ENCODE peak calls at places on chromosomes 13 and 19, in four cellular contexts. G is AG09309, R is AG04450, Z is pancreas. I is an unnamed sample.

GRCh38 chr13:31413531-31413930 is 213.8 kb downstream of the B3GLCT start:
- DNase-seq in Z (no peak), R (no peak), G (no peak), I (no peak)

GRCh38 chr13:20461481-20461859 is 64.2 kb downstream of the CRYL1 start:
- DNase-seq in R (no peak), G (no peak), Z (no peak), I (peak; percentile 64)

GRCh38 chr13:53784331-53784730 is 755.7 kb downstream of the OLFM4 start:
- DNase-seq in R (no peak), Z (no peak), G (no peak), I (no peak)

GRCh38 chr19:53945441-53945840 is 17.3 kb upstream of the CACNG8 start:
- DNase-seq in R (no peak), G (no peak), Z (no peak), I (no peak)

GRCh38 chr19:11435833-11436313 is 438 bp downstream of the PRKCSH start:
- DNase-seq in G (no peak), R (peak; percentile 7), Z (no peak), I (no peak)

GRCh38 chr19:17325881-17326594 is 8.6 kb downstream of the ANO8 start:
- DNase-seq in R (no peak), Z (no peak), G (no peak), I (no peak)

GRCh38 chr19:9941236-9941635 is 4.9 kb upstream of the OLFM2 start:
- DNase-seq in Z (no peak), R (no peak), G (no peak), I (no peak)

GRCh38 chr19:13029893-13030292 is 34.6 kb downstream of the NFIX start:
- DNase-seq in R (no peak), G (no peak), Z (no peak), I (no peak)

GRCh38 chr13:107407074-107407473 is 808.3 kb downstream of the LIG4 start:
- DNase-seq in R (no peak), Z (no peak), G (no peak), I (no peak)

GRCh38 chr19:48413879-48414623 is 20.6 kb downstream of the GRIN2D start:
- DNase-seq in G (no peak), R (no peak), Z (no peak), I (no peak)

GRCh38 chr13:93355094-93355493 is 128.5 kb downstream of the GPC6 start:
- DNase-seq in Z (no peak), R (no peak), G (no peak), I (no peak)

GRCh38 chr13:61410669-61411297 is 4.9 kb downstream of the PCDH20 start:
- DNase-seq in R (no peak), G (no peak), Z (no peak), I (no peak)

GRCh38 chr19:1045247-1045603 is 5.3 kb downstream of the ABCA7 start:
- DNase-seq in G (no peak), R (no peak), Z (no peak), I (no peak)

GRCh38 chr13:110869231-110869804 is 45.6 kb downstream of the ANKRD10 start:
- DNase-seq in Z (no peak), G (no peak), R (no peak), I (no peak)

GRCh38 chr19:49806613-49806946 is 6.5 kb downstream of the FUZ start:
- DNase-seq in Z (no peak), G (no peak), R (no peak), I (no peak)

GRCh38 chr13:110396913-110397379 is 89.9 kb downstream of the COL4A2 start:
- DNase-seq in Z (peak; percentile 44), G (peak; percentile 100), R (peak; percentile 100), I (peak; percentile 96)

GRCh38 chr13:112588490-112589297 is 741 bp upstream of the TUBGCP3 start:
- DNase-seq in R (no peak), Z (no peak), G (no peak), I (no peak)

GRCh38 chr13:96958286-96958891 is 35.9 kb downstream of the OXGR1 start:
- DNase-seq in R (no peak), Z (no peak), G (no peak), I (peak; percentile 9)

GRCh38 chr13:100848304-100848703 is 173.7 kb upstream of the TMTC4 start:
- DNase-seq in R (no peak), G (no peak), Z (no peak), I (no peak)

GRCh38 chr19:36257512-36257876 is 42.6 kb downstream of the ZNF146 start:
- DNase-seq in R (no peak), G (no peak), Z (no peak), I (no peak)

GRCh38 chr19:50869479-50869878 is 3.8 kb upstream of the KLK2 start:
- DNase-seq in R (no peak), Z (no peak), G (no peak), I (no peak)

GRCh38 chr19:53868091-53868891 is 608 bp downstream of the MYADM start:
- DNase-seq in R (no peak), G (no peak), Z (peak; percentile 61), I (no peak)

GRCh38 chr19:35410487-35410886 is 37.6 kb upstream of the FFAR2 start:
- DNase-seq in G (no peak), R (no peak), Z (no peak), I (no peak)

GRCh38 chr13:110431851-110432294 is 124.8 kb downstream of the COL4A2 start:
- DNase-seq in R (no peak), G (no peak), Z (no peak), I (no peak)

GRCh38 chr13:109914111-109914510 is 127.7 kb upstream of the IRS2 start:
- DNase-seq in G (no peak), Z (no peak), R (no peak), I (no peak)

GRCh38 chr19:13055213-13056051 is 47.2 kb downstream of the LYL1 start:
- DNase-seq in R (peak; percentile 79), G (peak; percentile 87), Z (no peak), I (no peak)

GRCh38 chr13:37954191-37954590 is 84.6 kb upstream of the TRPC4 start:
- DNase-seq in R (no peak), G (no peak), Z (no peak), I (no peak)

GRCh38 chr19:378706-379105 is 30.2 kb downstream of the C2CD4C start:
- DNase-seq in Z (no peak), G (no peak), R (no peak), I (no peak)

GRCh38 chr13:93173656-93174055 is 53.0 kb upstream of the GPC6 start:
- DNase-seq in G (no peak), Z (no peak), R (no peak), I (no peak)

GRCh38 chr19:18896421-18896841 is 473 bp upstream of the CERS1 start:
- DNase-seq in Z (no peak), G (no peak), R (no peak), I (no peak)

GRCh38 chr19:46469541-46470185 is 1.7 kb downstream of the PNMA8A start:
- DNase-seq in R (no peak), Z (no peak), G (no peak), I (no peak)

GRCh38 chr19:16726916-16727315 is 7.3 kb downstream of the NWD1 start:
- DNase-seq in Z (no peak), R (no peak), G (no peak), I (no peak)

GRCh38 chr13:42740753-42741152 is 40.6 kb upstream of the FAM216B start:
- DNase-seq in G (no peak), Z (peak; percentile 54), R (no peak), I (peak; percentile 7)

GRCh38 chr19:49700563-49700962 is 9.6 kb downstream of the CPT1C start:
- DNase-seq in G (no peak), Z (no peak), R (no peak), I (no peak)

GRCh38 chr19:44356383-44357111 is at the start of gene ZNF112:
- DNase-seq in Z (peak; percentile 95), G (peak; percentile 63), R (peak; percentile 69), I (peak; percentile 78)

GRCh38 chr19:42233638-42234292 is 8.6 kb downstream of the GSK3A start:
- DNase-seq in G (no peak), R (no peak), Z (no peak), I (no peak)

GRCh38 chr13:30153871-30154426 is 153.4 kb downstream of the KATNAL1 start:
- DNase-seq in G (no peak), R (no peak), Z (no peak), I (no peak)

GRCh38 chr19:29404951-29405727 is 120.7 kb upstream of the VSTM2B start:
- DNase-seq in Z (no peak), R (no peak), G (no peak), I (no peak)
- TF ChIP-seq CTCF in Z (no peak), R (no peak), G (no peak), I (no peak)

GRCh38 chr13:50082426-50083283 is 67.4 kb downstream of the KCNRG start:
- DNase-seq in G (peak; percentile 18), Z (peak; percentile 86), R (no peak), I (peak; percentile 77)

GRCh38 chr13:50080856-50081105 is 65.5 kb downstream of the KCNRG start:
- DNase-seq in Z (no peak), G (no peak), R (no peak), I (no peak)

GRCh38 chr13:50081899-50082425 is 66.7 kb downstream of the KCNRG start:
- DNase-seq in Z (peak; percentile 98), G (peak; percentile 95), R (peak; percentile 97), I (peak; percentile 86)

GRCh38 chr13:50081106-50081898 is 66.1 kb downstream of the KCNRG start:
- DNase-seq in R (no peak), G (no peak), Z (peak; percentile 61), I (no peak)

DNA sequence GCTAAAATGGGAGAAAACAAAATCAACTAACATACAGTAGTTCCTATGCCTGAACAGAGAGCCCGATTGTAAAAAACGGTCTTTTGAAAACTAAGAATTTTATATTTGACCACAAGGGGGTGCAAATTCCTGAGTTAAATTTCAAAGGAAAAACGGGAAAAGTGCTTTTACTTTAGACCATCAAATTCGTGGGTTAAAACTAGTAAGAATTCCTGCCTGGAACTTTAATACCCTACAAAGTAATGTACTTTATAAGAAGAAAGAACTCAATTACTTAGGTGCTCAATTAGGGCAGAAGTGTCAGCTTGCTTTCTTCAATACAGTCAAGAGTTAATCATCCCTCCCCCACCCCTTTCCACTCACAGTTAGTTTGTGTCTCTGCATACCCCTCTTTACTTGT is 69.8 kb downstream of the KCNRG start:
- DNase-seq in G (no peak), Z (no peak), R (no peak), I (no peak)
- H3K4me3 ChIP-seq in G (no peak overlapping the region), Z (no peak overlapping the region), R (peak overlapping the region; percentile 39), I (no peak overlapping the region)

GRCh38 chr13:51818771-51819511 is 15.0 kb upstream of the DHRS12 start:
- DNase-seq in Z (no peak), R (peak; percentile 10), G (peak; percentile 24), I (no peak)

GRCh38 chr13:51816604-51817254 is 12.8 kb upstream of the DHRS12 start:
- DNase-seq in G (no peak), Z (no peak), R (no peak), I (no peak)

GRCh38 chr13:51817717-51818116 is 13.8 kb upstream of the DHRS12 start:
- DNase-seq in G (no peak), R (no peak), Z (no peak), I (no peak)

GRCh38 chr13:51819544-51819943 is 15.6 kb upstream of the DHRS12 start:
- DNase-seq in Z (no peak), R (no peak), G (no peak), I (no peak)

GRCh38 chr13:51818276-51818675 is 14.3 kb upstream of the DHRS12 start:
- DNase-seq in G (no peak), Z (no peak), R (no peak), I (no peak)
- TF ChIP-seq CTCF in G (no peak), Z (no peak), R (peak; percentile 8), I (no peak)

DNA sequence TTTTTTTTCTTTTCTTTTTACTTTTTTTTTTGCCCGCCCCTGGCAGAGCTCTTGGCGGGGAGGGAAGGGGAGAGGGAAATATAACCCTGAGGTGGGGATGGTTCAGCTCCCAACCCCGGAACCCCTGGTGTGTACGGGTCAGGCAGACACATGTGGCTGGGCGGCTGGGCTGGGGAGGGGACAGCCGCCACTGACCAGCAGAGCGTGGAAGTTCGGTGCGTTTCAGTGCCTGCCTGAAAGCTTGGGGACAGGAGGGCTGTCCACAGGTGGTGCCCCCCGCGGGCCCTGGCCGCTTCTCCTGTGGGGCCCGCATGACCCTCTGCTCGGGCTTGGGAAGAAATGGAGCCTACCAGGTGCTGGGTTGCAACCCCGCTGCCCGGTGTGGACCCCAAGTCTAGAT is 5.2 kb upstream of the MYDGF start:
- DNase-seq in G (no peak), Z (no peak), R (no peak), I (no peak)
- H3K4me3 ChIP-seq in G (no peak overlapping the region), Z (no peak overlapping the region), R (no peak overlapping the region), I (no peak overlapping the region)

I was measured in kidney epithelial cell.